ENCODE peak calls at places on chromosomes 2 and 18, in six cellular contexts. One of them, this sample, is unnamed. For H3K4me1, the result is how much of the 10 kb centered on the place peaks cover.

GRCh38 chr18:79750980-79751571 is 46.7 kb upstream of the KCNG2 start:
- ATAC-seq in upper lobe of left lung: no peak
- ATAC-seq in GM12878: no peak
- ATAC-seq in K562: no peak
- ATAC-seq in HepG2: no peak
- ATAC-seq in A549: no peak
- ATAC-seq in this sample: no peak

GRCh38 chr2:70214958-70215357 is 24.1 kb upstream of the C2orf42 start:
- ATAC-seq in GM12878: no peak
- ATAC-seq in upper lobe of left lung: no peak
- ATAC-seq in K562: no peak
- ATAC-seq in HepG2: no peak
- ATAC-seq in A549: no peak
- ATAC-seq in this sample: no peak

GRCh38 chr2:201656102-201656501 is 12.8 kb upstream of the TMEM237 start:
- ATAC-seq in GM12878: no peak
- ATAC-seq in A549: no peak
- ATAC-seq in upper lobe of left lung: no peak
- ATAC-seq in HepG2: no peak
- ATAC-seq in K562: no peak
- ATAC-seq in this sample: no peak

GRCh38 chr2:88903744-88904353 is 212.4 kb downstream of the RPIA start:
- ATAC-seq in A549: peak
- ATAC-seq in K562: peak
- ATAC-seq in upper lobe of left lung: peak
- ATAC-seq in HepG2: peak
- ATAC-seq in GM12878: peak
- ATAC-seq in this sample: no peak

GRCh38 chr18:1668284-1668683 is 763.6 kb downstream of the ADCYAP1 start:
- ATAC-seq in HepG2: no peak
- ATAC-seq in K562: no peak
- ATAC-seq in upper lobe of left lung: no peak
- ATAC-seq in A549: no peak
- ATAC-seq in GM12878: no peak
- ATAC-seq in this sample: no peak

GRCh38 chr2:192960945-192961344 is 766.2 kb upstream of the TMEFF2 start:
- ATAC-seq in HepG2: no peak
- ATAC-seq in GM12878: no peak
- ATAC-seq in K562: no peak
- ATAC-seq in upper lobe of left lung: no peak
- ATAC-seq in A549: no peak
- ATAC-seq in this sample: no peak

GRCh38 chr2:70440621-70441020 is 113.0 kb downstream of the TGFA start:
- ATAC-seq in A549: no peak
- ATAC-seq in HepG2: no peak
- ATAC-seq in K562: no peak
- ATAC-seq in GM12878: no peak
- ATAC-seq in upper lobe of left lung: no peak
- ATAC-seq in this sample: no peak

GRCh38 chr2:231621051-231621879 is 28.6 kb downstream of the TEX44 start:
- ATAC-seq in HepG2: peak
- ATAC-seq in GM12878: peak
- ATAC-seq in A549: peak
- ATAC-seq in upper lobe of left lung: peak
- ATAC-seq in K562: no peak
- ATAC-seq in this sample: peak

GRCh38 chr18:21309248-21309647 is 67.2 kb downstream of the GREB1L start:
- ATAC-seq in A549: no peak
- ATAC-seq in HepG2: no peak
- ATAC-seq in upper lobe of left lung: no peak
- ATAC-seq in K562: no peak
- ATAC-seq in GM12878: no peak
- ATAC-seq in this sample: no peak

GRCh38 chr2:215982465-215982875 is 30.9 kb downstream of the MREG start:
- ATAC-seq in HepG2: peak
- ATAC-seq in A549: peak
- ATAC-seq in upper lobe of left lung: no peak
- ATAC-seq in GM12878: no peak
- ATAC-seq in K562: no peak
- ATAC-seq in this sample: no peak

GRCh38 chr18:48412339-48412929 is 3.3 kb upstream of the ZBTB7C start:
- ATAC-seq in upper lobe of left lung: no peak
- ATAC-seq in HepG2: peak
- ATAC-seq in A549: peak
- ATAC-seq in GM12878: peak
- ATAC-seq in K562: peak
- ATAC-seq in this sample: no peak

GRCh38 chr2:163828760-163829159 is 93.0 kb upstream of the FIGN start:
- ATAC-seq in K562: no peak
- ATAC-seq in HepG2: peak
- ATAC-seq in upper lobe of left lung: no peak
- ATAC-seq in A549: no peak
- ATAC-seq in GM12878: no peak
- ATAC-seq in this sample: no peak

GRCh38 chr2:197998702-197999101 is 194.3 kb downstream of the PLCL1 start:
- ATAC-seq in HepG2: no peak
- ATAC-seq in upper lobe of left lung: no peak
- ATAC-seq in GM12878: no peak
- ATAC-seq in K562: no peak
- ATAC-seq in A549: no peak
- ATAC-seq in this sample: no peak

GRCh38 chr2:86787701-86788100 is 3.0 kb downstream of the CD8A start:
- ATAC-seq in K562: no peak
- ATAC-seq in GM12878: no peak
- ATAC-seq in HepG2: no peak
- ATAC-seq in upper lobe of left lung: peak
- ATAC-seq in A549: no peak
- ATAC-seq in this sample: no peak

GRCh38 chr2:43995733-43996533 is at the start of gene LRPPRC:
- ATAC-seq in K562: peak
- ATAC-seq in HepG2: peak
- ATAC-seq in upper lobe of left lung: peak
- ATAC-seq in GM12878: peak
- ATAC-seq in A549: peak
- ATAC-seq in this sample: peak

GRCh38 chr18:39871976-39872375 is 2083.1 kb upstream of the PIK3C3 start:
- ATAC-seq in A549: no peak
- ATAC-seq in GM12878: peak
- ATAC-seq in upper lobe of left lung: no peak
- ATAC-seq in K562: no peak
- ATAC-seq in HepG2: no peak
- ATAC-seq in this sample: no peak

GRCh38 chr2:41932241-41933034 is 115.4 kb upstream of the PKDCC start:
- ATAC-seq in A549: no peak
- ATAC-seq in GM12878: no peak
- ATAC-seq in upper lobe of left lung: peak
- ATAC-seq in K562: peak
- ATAC-seq in HepG2: no peak
- ATAC-seq in this sample: peak

GRCh38 chr2:100647709-100648108 is 84.9 kb downstream of the PDCL3 start:
- ATAC-seq in K562: no peak
- ATAC-seq in upper lobe of left lung: no peak
- ATAC-seq in HepG2: no peak
- ATAC-seq in GM12878: no peak
- ATAC-seq in A549: no peak
- ATAC-seq in this sample: no peak

GRCh38 chr2:173427887-173428683 is 73.4 kb downstream of the CDCA7 start:
- ATAC-seq in GM12878: no peak
- ATAC-seq in K562: no peak
- ATAC-seq in HepG2: no peak
- ATAC-seq in A549: no peak
- ATAC-seq in upper lobe of left lung: no peak
- ATAC-seq in this sample: no peak

GRCh38 chr2:38806001-38806400 is 28.0 kb downstream of the GEMIN6 start:
- ATAC-seq in HepG2: no peak
- ATAC-seq in A549: no peak
- ATAC-seq in upper lobe of left lung: no peak
- ATAC-seq in GM12878: no peak
- ATAC-seq in K562: no peak
- ATAC-seq in this sample: no peak

GRCh38 chr2:5689790-5690189 is 2.4 kb upstream of the SOX11 start:
- ATAC-seq in upper lobe of left lung: no peak
- ATAC-seq in HepG2: no peak
- ATAC-seq in K562: no peak
- ATAC-seq in A549: no peak
- ATAC-seq in GM12878: no peak
- ATAC-seq in this sample: no peak

GRCh38 chr2:133596701-133597393 is 28.6 kb upstream of the NCKAP5 start:
- ATAC-seq in A549: no peak
- ATAC-seq in upper lobe of left lung: no peak
- ATAC-seq in K562: no peak
- ATAC-seq in GM12878: no peak
- ATAC-seq in HepG2: no peak
- ATAC-seq in this sample: no peak

GRCh38 chr2:71330585-71331330 is 824 bp upstream of the ZNF638 start:
- ATAC-seq in A549: no peak
- ATAC-seq in HepG2: no peak
- ATAC-seq in K562: no peak
- ATAC-seq in upper lobe of left lung: no peak
- ATAC-seq in GM12878: no peak
- ATAC-seq in this sample: no peak

GRCh38 chr2:6011871-6012380 is 319.7 kb downstream of the SOX11 start:
- ATAC-seq in upper lobe of left lung: no peak
- ATAC-seq in HepG2: no peak
- ATAC-seq in A549: no peak
- ATAC-seq in GM12878: no peak
- ATAC-seq in K562: no peak
- ATAC-seq in this sample: no peak

GRCh38 chr2:233185963-233186362 is 65.5 kb upstream of the ATG16L1 start:
- ATAC-seq in GM12878: peak
- ATAC-seq in K562: no peak
- ATAC-seq in upper lobe of left lung: peak
- ATAC-seq in A549: no peak
- ATAC-seq in HepG2: no peak
- ATAC-seq in this sample: no peak

GRCh38 chr2:142010871-142011270 is 119.9 kb downstream of the LRP1B start:
- ATAC-seq in A549: no peak
- ATAC-seq in HepG2: no peak
- ATAC-seq in upper lobe of left lung: no peak
- ATAC-seq in K562: no peak
- ATAC-seq in GM12878: no peak
- ATAC-seq in this sample: no peak

GRCh38 chr2:187548658-187549057 is 5.6 kb downstream of the TFPI start:
- ATAC-seq in K562: no peak
- ATAC-seq in GM12878: no peak
- ATAC-seq in A549: no peak
- ATAC-seq in upper lobe of left lung: no peak
- ATAC-seq in HepG2: no peak
- ATAC-seq in this sample: no peak
- H3K4me1 ChIP-seq in K562: under half
- H3K4me1 ChIP-seq in GM12878: under half
- H3K4me1 ChIP-seq in A549: half or more
- H3K4me1 ChIP-seq in upper lobe of left lung: under half
- H3K4me1 ChIP-seq in HepG2: half or more
- H3K4me1 ChIP-seq in this sample: under half

GRCh38 chr2:66960161-66960560 is 437.0 kb upstream of the ETAA1 start:
- ATAC-seq in K562: no peak
- ATAC-seq in A549: no peak
- ATAC-seq in HepG2: no peak
- ATAC-seq in upper lobe of left lung: no peak
- ATAC-seq in GM12878: no peak
- ATAC-seq in this sample: no peak

GRCh38 chr2:66957198-66957597 is 439.9 kb upstream of the ETAA1 start:
- ATAC-seq in upper lobe of left lung: no peak
- ATAC-seq in K562: no peak
- ATAC-seq in GM12878: no peak
- ATAC-seq in A549: no peak
- ATAC-seq in HepG2: no peak
- ATAC-seq in this sample: peak

GRCh38 chr2:66957677-66958076 is 439.5 kb upstream of the ETAA1 start:
- ATAC-seq in upper lobe of left lung: no peak
- ATAC-seq in GM12878: no peak
- ATAC-seq in A549: no peak
- ATAC-seq in HepG2: no peak
- ATAC-seq in K562: no peak
- ATAC-seq in this sample: no peak

GRCh38 chr2:66966631-66967030 is 430.5 kb upstream of the ETAA1 start:
- ATAC-seq in HepG2: no peak
- ATAC-seq in upper lobe of left lung: no peak
- ATAC-seq in K562: no peak
- ATAC-seq in GM12878: no peak
- ATAC-seq in A549: no peak
- ATAC-seq in this sample: no peak

GRCh38 chr2:66962625-66963207 is 434.4 kb upstream of the ETAA1 start:
- ATAC-seq in upper lobe of left lung: no peak
- ATAC-seq in HepG2: no peak
- ATAC-seq in K562: no peak
- ATAC-seq in GM12878: no peak
- ATAC-seq in A549: no peak
- ATAC-seq in this sample: peak
- TF ChIP-seq EP300 in upper lobe of left lung: no peak
- TF ChIP-seq EP300 in HepG2: no peak
- TF ChIP-seq EP300 in K562: no peak
- TF ChIP-seq EP300 in GM12878: no peak
- TF ChIP-seq EP300 in A549: no peak
- TF ChIP-seq EP300 in this sample: no peak

DNA sequence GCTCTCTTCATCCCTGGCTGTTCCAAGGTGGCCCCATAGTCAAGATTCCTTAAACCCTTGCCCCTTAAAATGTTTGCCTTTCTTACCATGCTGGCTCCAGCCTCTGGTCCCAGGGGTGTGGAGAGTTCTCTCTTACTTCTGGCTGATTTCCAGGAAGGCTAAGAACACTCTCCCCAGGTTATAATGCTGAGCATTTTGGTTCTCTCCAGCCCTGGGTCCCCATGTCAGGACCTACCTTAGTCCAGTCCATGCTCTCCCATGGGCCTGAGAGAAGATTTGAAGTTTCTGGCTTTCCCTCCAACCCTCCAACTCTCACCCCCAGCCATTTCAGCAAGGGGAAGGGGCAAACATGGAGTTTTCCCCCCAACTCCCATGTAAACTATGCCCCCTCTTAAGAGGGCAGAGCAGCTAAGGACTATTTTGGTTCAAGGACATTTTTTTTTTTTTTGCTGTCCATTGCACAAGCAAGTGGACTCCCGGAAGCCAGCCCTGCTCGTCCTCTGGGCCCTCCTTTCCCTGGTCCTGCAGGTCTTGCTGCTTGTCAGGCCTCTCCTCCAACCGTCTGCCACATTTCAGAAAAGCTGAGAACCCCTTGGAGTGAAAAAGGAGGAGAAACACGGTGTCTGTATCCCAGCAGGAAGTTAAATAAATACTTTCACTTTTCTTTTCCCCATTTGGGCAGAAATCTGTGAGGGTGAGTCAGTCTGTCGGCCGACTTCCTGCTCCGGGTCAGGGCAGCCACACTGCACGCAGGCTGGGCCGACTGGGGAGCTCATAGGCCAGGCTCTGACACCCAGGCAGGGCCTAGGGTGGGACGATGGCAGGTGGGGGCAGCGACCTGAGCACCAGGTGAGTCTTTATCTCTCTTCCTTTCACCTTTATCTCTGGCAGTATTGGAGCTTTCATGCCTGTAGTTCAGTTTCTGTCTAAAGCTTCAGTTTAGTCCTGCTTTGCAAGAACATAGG is at the start of gene SP140L:
- ATAC-seq in GM12878: peak
- ATAC-seq in A549: peak
- ATAC-seq in K562: peak
- ATAC-seq in upper lobe of left lung: peak
- ATAC-seq in HepG2: peak
- ATAC-seq in this sample: peak
- TF ChIP-seq POLR2A in GM12878: peak
- TF ChIP-seq POLR2A in A549: no peak
- TF ChIP-seq POLR2A in K562: peak
- TF ChIP-seq POLR2A in upper lobe of left lung: no peak
- TF ChIP-seq POLR2A in HepG2: peak
- TF ChIP-seq POLR2A in this sample: no peak

GRCh38 chr2:47741101-47741500 is 41.8 kb upstream of the MSH6 start:
- ATAC-seq in HepG2: no peak
- ATAC-seq in K562: no peak
- ATAC-seq in GM12878: no peak
- ATAC-seq in upper lobe of left lung: no peak
- ATAC-seq in A549: no peak
- ATAC-seq in this sample: no peak
- H3K4me1 ChIP-seq in HepG2: under half
- H3K4me1 ChIP-seq in K562: under half
- H3K4me1 ChIP-seq in GM12878: under half
- H3K4me1 ChIP-seq in upper lobe of left lung: under half
- H3K4me1 ChIP-seq in A549: under half
- H3K4me1 ChIP-seq in this sample: under half

This sample was measured in gastroesophageal sphincter.